ENCODE peak calls at places on chromosomes 1 and 21, in six cellular contexts. F, Z, T, E, L and G are unnamed samples.

GRCh38 chr1:43660355-43660754 is 10.4 kb downstream of the KDM4A start:
- DNase-seq in L (no peak), E (no peak), Z (no peak), T (no peak), F (no peak), G (no peak)

GRCh38 chr1:164473544-164473943 is 85.4 kb upstream of the PBX1 start:
- DNase-seq in T (no peak), E (no peak), Z (no peak), L (no peak), F (no peak), G (no peak)

GRCh38 chr1:231625975-231626534 is 535 bp upstream of the DISC1 start:
- DNase-seq in Z (no peak), L (no peak), T (no peak), E (no peak), F (no peak), G (no peak)

GRCh38 chr1:230321741-230322420 is 104.3 kb downstream of the PGBD5 start:
- DNase-seq in Z (no peak), L (no peak), E (no peak), F (no peak), T (no peak), G (no peak)

GRCh38 chr1:61157420-61157987 is 75.1 kb downstream of the NFIA start:
- DNase-seq in Z (peak), T (no peak), L (no peak), E (no peak), F (no peak), G (no peak)

GRCh38 chr1:16073490-16074104 is at the start of gene FAM131C:
- DNase-seq in Z (no peak), F (no peak), T (peak), L (no peak), E (peak), G (peak)

GRCh38 chr1:40218333-40218732 is 29.4 kb upstream of the TMCO2 start:
- DNase-seq in E (no peak), F (no peak), T (no peak), L (no peak), Z (no peak), G (no peak)

GRCh38 chr1:60978421-60979357 is 103.7 kb upstream of the NFIA start:
- DNase-seq in L (no peak), F (no peak), T (peak), Z (peak), E (peak), G (peak)

GRCh38 chr1:7013833-7014639 is 228.8 kb downstream of the CAMTA1 start:
- DNase-seq in Z (no peak), E (no peak), T (no peak), L (no peak), F (no peak), G (no peak)

GRCh38 chr21:27407296-27407695 is 440.4 kb upstream of the ADAMTS5 start:
- DNase-seq in T (no peak), F (no peak), E (no peak), L (no peak), Z (no peak), G (no peak)

GRCh38 chr1:109910123-109910962 is at the start of gene CSF1:
- DNase-seq in F (peak), E (peak), L (peak), Z (peak), T (peak), G (peak)

GRCh38 chr1:167056529-167057296 is 33.5 kb downstream of the GPA33 start:
- DNase-seq in T (no peak), L (no peak), F (no peak), E (no peak), Z (no peak), G (no peak)